ENCODE peak calls at places on chromosomes 4 and X, in six cellular contexts. L, Z, S, V, K and D are unnamed samples.

GRCh38 chr4:54076673-54077072 is 12.3 kb upstream of the CHIC2 start:
- DNase-seq in Z (no peak), L (no peak), K (no peak), V (no peak), S (no peak), D (no peak)

GRCh38 chrX:114959729-114960128 is 57.7 kb downstream of the IL13RA2 start:
- DNase-seq in L (no peak), K (no peak), Z (no peak), S (no peak), V (no peak), D (no peak)

GRCh38 chr4:110618091-110619000 is 4.5 kb downstream of the PITX2 start:
- DNase-seq in K (peak), L (no peak), Z (no peak), S (no peak), V (no peak), D (no peak)

GRCh38 chr4:21134994-21135393 is 434.7 kb downstream of the PACRGL start:
- DNase-seq in S (no peak), L (no peak), Z (peak), V (peak), K (no peak), D (no peak)

GRCh38 chr4:76666940-76667532 is 230.9 kb downstream of the SOWAHB start:
- DNase-seq in K (no peak), L (no peak), V (no peak), Z (no peak), S (no peak), D (no peak)

GRCh38 chrX:112043997-112044396 is 38.6 kb downstream of the TRPC5 start:
- DNase-seq in Z (peak), S (no peak), K (no peak), L (no peak), V (no peak), D (no peak)

GRCh38 chr4:54197926-54198325 is 31.2 kb upstream of the PDGFRA start:
- DNase-seq in S (no peak), L (no peak), Z (no peak), V (no peak), K (no peak), D (no peak)

GRCh38 chr4:118740869-118741268 is 55.7 kb downstream of the METTL14 start:
- DNase-seq in S (no peak), K (no peak), L (peak), V (no peak), Z (peak), D (no peak)

GRCh38 chrX:19514791-19515614 is at the start of gene MAP3K15:
- DNase-seq in V (peak), S (no peak), K (peak), Z (no peak), L (peak), D (no peak)

GRCh38 chr4:183118585-183118984 is 19.5 kb downstream of the WWC2 start:
- DNase-seq in Z (no peak), S (no peak), K (no peak), L (no peak), V (peak), D (peak)

GRCh38 chr4:150746156-150746555 is 164.2 kb downstream of the MAB21L2 start:
- DNase-seq in K (no peak), Z (no peak), S (no peak), L (no peak), V (peak), D (no peak)

GRCh38 chr4:103994059-103994458 is 274.3 kb upstream of the TACR3 start:
- DNase-seq in L (no peak), K (no peak), Z (peak), S (no peak), V (no peak), D (no peak)

GRCh38 chr4:19739101-19739651 is 512.5 kb upstream of the SLIT2 start:
- DNase-seq in V (peak), L (no peak), S (no peak), Z (no peak), K (no peak), D (peak)

GRCh38 chrX:28850955-28851354 is 263.7 kb downstream of the IL1RAPL1 start:
- DNase-seq in V (no peak), K (no peak), Z (no peak), L (no peak), S (no peak), D (no peak)

GRCh38 chr4:149584703-149585102 is 230.9 kb downstream of the IQCM start:
- DNase-seq in K (no peak), Z (no peak), V (no peak), L (no peak), S (no peak), D (no peak)

GRCh38 chr4:105619193-105619931 is 66.9 kb downstream of the ARHGEF38 start:
- DNase-seq in K (no peak), S (no peak), L (no peak), V (no peak), Z (no peak), D (no peak)

GRCh38 chr4:7811536-7812190 is 128.0 kb downstream of the AFAP1 start:
- DNase-seq in K (no peak), L (no peak), V (no peak), S (no peak), Z (no peak), D (no peak)

GRCh38 chrX:109777749-109778148 is 44.7 kb upstream of the ACSL4 start:
- DNase-seq in V (no peak), Z (no peak), L (no peak), K (no peak), S (no peak), D (no peak)